ENCODE peak calls at places on chromosome X, in eight cellular contexts. One of them, this sample, is unnamed.

GRCh38 chrX:70554523-70554922 is 109.9 kb downstream of the DLG3 start:
- DNase-seq in IMR-90: peak
- DNase-seq in right cardiac atrium: no peak
- DNase-seq in lung microvascular endothelial cell: no peak
- DNase-seq in CD8-positive, alpha-beta T cell: no peak
- DNase-seq in H4: no peak
- DNase-seq in NCI-H2107: no peak
- DNase-seq in SW480: no peak
- DNase-seq in this sample: no peak

GRCh38 chrX:25523574-25523973 is 507.8 kb upstream of the ARX start:
- DNase-seq in IMR-90: peak
- DNase-seq in right cardiac atrium: peak
- DNase-seq in lung microvascular endothelial cell: peak
- DNase-seq in CD8-positive, alpha-beta T cell: no peak
- DNase-seq in H4: peak
- DNase-seq in NCI-H2107: peak
- DNase-seq in SW480: peak
- DNase-seq in this sample: peak

GRCh38 chrX:151713859-151714258 is 2.0 kb upstream of the FATE1 start:
- DNase-seq in IMR-90: no peak
- DNase-seq in right cardiac atrium: peak
- DNase-seq in lung microvascular endothelial cell: peak
- DNase-seq in CD8-positive, alpha-beta T cell: no peak
- DNase-seq in H4: peak
- DNase-seq in NCI-H2107: no peak
- DNase-seq in SW480: peak
- DNase-seq in this sample: no peak

GRCh38 chrX:30702736-30703135 is 49.5 kb downstream of the GK start:
- DNase-seq in IMR-90: peak
- DNase-seq in right cardiac atrium: no peak
- DNase-seq in lung microvascular endothelial cell: no peak
- DNase-seq in CD8-positive, alpha-beta T cell: no peak
- DNase-seq in H4: no peak
- DNase-seq in NCI-H2107: no peak
- DNase-seq in SW480: no peak
- DNase-seq in this sample: no peak

GRCh38 chrX:67700607-67701006 is 156.8 kb downstream of the AR start:
- DNase-seq in IMR-90: no peak
- DNase-seq in right cardiac atrium: no peak
- DNase-seq in lung microvascular endothelial cell: no peak
- DNase-seq in CD8-positive, alpha-beta T cell: no peak
- DNase-seq in H4: no peak
- DNase-seq in NCI-H2107: no peak
- DNase-seq in SW480: no peak
- DNase-seq in this sample: no peak

GRCh38 chrX:65587616-65588526 is 53.3 kb upstream of the LAS1L start:
- DNase-seq in IMR-90: peak
- DNase-seq in right cardiac atrium: peak
- DNase-seq in lung microvascular endothelial cell: peak
- DNase-seq in CD8-positive, alpha-beta T cell: no peak
- DNase-seq in H4: peak
- DNase-seq in NCI-H2107: no peak
- DNase-seq in SW480: no peak
- DNase-seq in this sample: no peak

GRCh38 chrX:101217689-101218088 is 1.9 kb upstream of the DRP2 start:
- DNase-seq in IMR-90: no peak
- DNase-seq in right cardiac atrium: no peak
- DNase-seq in lung microvascular endothelial cell: no peak
- DNase-seq in CD8-positive, alpha-beta T cell: no peak
- DNase-seq in H4: no peak
- DNase-seq in NCI-H2107: no peak
- DNase-seq in SW480: no peak
- DNase-seq in this sample: no peak

GRCh38 chrX:65551489-65552339 is 17.1 kb upstream of the LAS1L start:
- DNase-seq in IMR-90: no peak
- DNase-seq in right cardiac atrium: no peak
- DNase-seq in lung microvascular endothelial cell: no peak
- DNase-seq in CD8-positive, alpha-beta T cell: no peak
- DNase-seq in H4: no peak
- DNase-seq in NCI-H2107: no peak
- DNase-seq in SW480: no peak
- DNase-seq in this sample: no peak

GRCh38 chrX:151151668-151152267 is 24.6 kb upstream of the GPR50 start:
- DNase-seq in IMR-90: peak
- DNase-seq in right cardiac atrium: no peak
- DNase-seq in lung microvascular endothelial cell: peak
- DNase-seq in CD8-positive, alpha-beta T cell: no peak
- DNase-seq in H4: peak
- DNase-seq in NCI-H2107: peak
- DNase-seq in SW480: peak
- DNase-seq in this sample: peak

GRCh38 chrX:56462389-56462788 is 101.0 kb upstream of the UBQLN2 start:
- DNase-seq in IMR-90: no peak
- DNase-seq in right cardiac atrium: no peak
- DNase-seq in lung microvascular endothelial cell: peak
- DNase-seq in CD8-positive, alpha-beta T cell: no peak
- DNase-seq in H4: no peak
- DNase-seq in NCI-H2107: no peak
- DNase-seq in SW480: no peak
- DNase-seq in this sample: no peak

GRCh38 chrX:133638285-133638684 is 223.0 kb upstream of the GPC4 start:
- DNase-seq in IMR-90: no peak
- DNase-seq in right cardiac atrium: no peak
- DNase-seq in lung microvascular endothelial cell: no peak
- DNase-seq in CD8-positive, alpha-beta T cell: no peak
- DNase-seq in H4: no peak
- DNase-seq in NCI-H2107: peak
- DNase-seq in SW480: no peak
- DNase-seq in this sample: no peak

GRCh38 chrX:49303346-49303745 is at the start of gene GAGE10:
- DNase-seq in IMR-90: no peak
- DNase-seq in right cardiac atrium: no peak
- DNase-seq in lung microvascular endothelial cell: no peak
- DNase-seq in CD8-positive, alpha-beta T cell: no peak
- DNase-seq in H4: no peak
- DNase-seq in NCI-H2107: no peak
- DNase-seq in SW480: no peak
- DNase-seq in this sample: no peak

GRCh38 chrX:131752493-131753198 is 208.8 kb downstream of the OR13H1 start:
- DNase-seq in IMR-90: peak
- DNase-seq in right cardiac atrium: no peak
- DNase-seq in lung microvascular endothelial cell: peak
- DNase-seq in CD8-positive, alpha-beta T cell: no peak
- DNase-seq in H4: peak
- DNase-seq in NCI-H2107: no peak
- DNase-seq in SW480: peak
- DNase-seq in this sample: no peak

GRCh38 chrX:13126785-13127184 is 82.4 kb upstream of the FAM9C start:
- DNase-seq in IMR-90: no peak
- DNase-seq in right cardiac atrium: no peak
- DNase-seq in lung microvascular endothelial cell: no peak
- DNase-seq in CD8-positive, alpha-beta T cell: no peak
- DNase-seq in H4: peak
- DNase-seq in NCI-H2107: no peak
- DNase-seq in SW480: peak
- DNase-seq in this sample: no peak

GRCh38 chrX:41781500-41781899 is 57.5 kb downstream of the GPR82 start:
- DNase-seq in IMR-90: peak
- DNase-seq in right cardiac atrium: no peak
- DNase-seq in lung microvascular endothelial cell: peak
- DNase-seq in CD8-positive, alpha-beta T cell: no peak
- DNase-seq in H4: peak
- DNase-seq in NCI-H2107: peak
- DNase-seq in SW480: peak
- DNase-seq in this sample: no peak

GRCh38 chrX:53682885-53683555 is 3.5 kb downstream of the HUWE1 start:
- DNase-seq in IMR-90: peak
- DNase-seq in right cardiac atrium: no peak
- DNase-seq in lung microvascular endothelial cell: peak
- DNase-seq in CD8-positive, alpha-beta T cell: peak
- DNase-seq in H4: peak
- DNase-seq in NCI-H2107: no peak
- DNase-seq in SW480: peak
- DNase-seq in this sample: no peak

GRCh38 chrX:20668550-20668949 is 401.8 kb upstream of the RPS6KA3 start:
- DNase-seq in IMR-90: no peak
- DNase-seq in right cardiac atrium: no peak
- DNase-seq in lung microvascular endothelial cell: no peak
- DNase-seq in CD8-positive, alpha-beta T cell: no peak
- DNase-seq in H4: no peak
- DNase-seq in NCI-H2107: no peak
- DNase-seq in SW480: no peak
- DNase-seq in this sample: no peak

GRCh38 chrX:25191403-25191802 is 175.6 kb upstream of the ARX start:
- DNase-seq in IMR-90: no peak
- DNase-seq in right cardiac atrium: no peak
- DNase-seq in lung microvascular endothelial cell: no peak
- DNase-seq in CD8-positive, alpha-beta T cell: no peak
- DNase-seq in H4: no peak
- DNase-seq in NCI-H2107: no peak
- DNase-seq in SW480: no peak
- DNase-seq in this sample: no peak

GRCh38 chrX:11337292-11338009 is 44.2 kb downstream of the AMELX start:
- DNase-seq in IMR-90: no peak
- DNase-seq in right cardiac atrium: no peak
- DNase-seq in lung microvascular endothelial cell: no peak
- DNase-seq in CD8-positive, alpha-beta T cell: no peak
- DNase-seq in H4: no peak
- DNase-seq in NCI-H2107: no peak
- DNase-seq in SW480: no peak
- DNase-seq in this sample: no peak

GRCh38 chrX:104166735-104167436 is 633 bp downstream of the FAM199X start:
- DNase-seq in IMR-90: no peak
- DNase-seq in right cardiac atrium: no peak
- DNase-seq in lung microvascular endothelial cell: no peak
- DNase-seq in CD8-positive, alpha-beta T cell: no peak
- DNase-seq in H4: peak
- DNase-seq in NCI-H2107: no peak
- DNase-seq in SW480: peak
- DNase-seq in this sample: no peak

GRCh38 chrX:150219374-150220185 is 143.5 kb upstream of the MAMLD1 start:
- DNase-seq in IMR-90: peak
- DNase-seq in right cardiac atrium: no peak
- DNase-seq in lung microvascular endothelial cell: no peak
- DNase-seq in CD8-positive, alpha-beta T cell: no peak
- DNase-seq in H4: no peak
- DNase-seq in NCI-H2107: no peak
- DNase-seq in SW480: no peak
- DNase-seq in this sample: no peak

GRCh38 chrX:137034508-137034872 is 695 bp upstream of the GPR101 start:
- DNase-seq in IMR-90: no peak
- DNase-seq in right cardiac atrium: no peak
- DNase-seq in lung microvascular endothelial cell: no peak
- DNase-seq in CD8-positive, alpha-beta T cell: no peak
- DNase-seq in H4: no peak
- DNase-seq in NCI-H2107: no peak
- DNase-seq in SW480: no peak
- DNase-seq in this sample: no peak

GRCh38 chrX:71941771-71942170 is 31.1 kb downstream of the NHSL2 start:
- DNase-seq in IMR-90: peak
- DNase-seq in right cardiac atrium: peak
- DNase-seq in lung microvascular endothelial cell: no peak
- DNase-seq in CD8-positive, alpha-beta T cell: no peak
- DNase-seq in H4: peak
- DNase-seq in NCI-H2107: no peak
- DNase-seq in SW480: no peak
- DNase-seq in this sample: no peak

GRCh38 chrX:47380268-47380667 is 9.9 kb downstream of the ZNF157 start:
- DNase-seq in IMR-90: no peak
- DNase-seq in right cardiac atrium: no peak
- DNase-seq in lung microvascular endothelial cell: no peak
- DNase-seq in CD8-positive, alpha-beta T cell: peak
- DNase-seq in H4: no peak
- DNase-seq in NCI-H2107: no peak
- DNase-seq in SW480: peak
- DNase-seq in this sample: no peak

GRCh38 chrX:52271212-52271611 is 86.5 kb downstream of the MAGED4 start:
- DNase-seq in IMR-90: no peak
- DNase-seq in right cardiac atrium: no peak
- DNase-seq in lung microvascular endothelial cell: no peak
- DNase-seq in CD8-positive, alpha-beta T cell: no peak
- DNase-seq in H4: peak
- DNase-seq in NCI-H2107: no peak
- DNase-seq in SW480: peak
- DNase-seq in this sample: no peak

GRCh38 chrX:19382500-19383145 is 38.9 kb downstream of the PDHA1 start:
- DNase-seq in IMR-90: peak
- DNase-seq in right cardiac atrium: peak
- DNase-seq in lung microvascular endothelial cell: peak
- DNase-seq in CD8-positive, alpha-beta T cell: peak
- DNase-seq in H4: peak
- DNase-seq in NCI-H2107: peak
- DNase-seq in SW480: peak
- DNase-seq in this sample: no peak

GRCh38 chrX:14529288-14529989 is at the start of gene GLRA2:
- DNase-seq in IMR-90: peak
- DNase-seq in right cardiac atrium: no peak
- DNase-seq in lung microvascular endothelial cell: no peak
- DNase-seq in CD8-positive, alpha-beta T cell: no peak
- DNase-seq in H4: peak
- DNase-seq in NCI-H2107: no peak
- DNase-seq in SW480: peak
- DNase-seq in this sample: no peak

GRCh38 chrX:23369037-23369436 is 34.4 kb downstream of the PTCHD1 start:
- DNase-seq in IMR-90: no peak
- DNase-seq in right cardiac atrium: no peak
- DNase-seq in lung microvascular endothelial cell: no peak
- DNase-seq in CD8-positive, alpha-beta T cell: no peak
- DNase-seq in H4: peak
- DNase-seq in NCI-H2107: no peak
- DNase-seq in SW480: no peak
- DNase-seq in this sample: no peak

GRCh38 chrX:15343075-15343476 is 7.8 kb upstream of the PIGA start:
- DNase-seq in IMR-90: peak
- DNase-seq in right cardiac atrium: peak
- DNase-seq in lung microvascular endothelial cell: no peak
- DNase-seq in CD8-positive, alpha-beta T cell: no peak
- DNase-seq in H4: no peak
- DNase-seq in NCI-H2107: no peak
- DNase-seq in SW480: no peak
- DNase-seq in this sample: no peak

GRCh38 chrX:106875151-106875550 is 28.0 kb downstream of the RIPPLY1 start:
- DNase-seq in IMR-90: peak
- DNase-seq in right cardiac atrium: no peak
- DNase-seq in lung microvascular endothelial cell: no peak
- DNase-seq in CD8-positive, alpha-beta T cell: no peak
- DNase-seq in H4: no peak
- DNase-seq in NCI-H2107: no peak
- DNase-seq in SW480: no peak
- DNase-seq in this sample: no peak

GRCh38 chrX:110310896-110311295 is 7.0 kb downstream of the AMMECR1 start:
- DNase-seq in IMR-90: no peak
- DNase-seq in right cardiac atrium: no peak
- DNase-seq in lung microvascular endothelial cell: no peak
- DNase-seq in CD8-positive, alpha-beta T cell: no peak
- DNase-seq in H4: no peak
- DNase-seq in NCI-H2107: no peak
- DNase-seq in SW480: no peak
- DNase-seq in this sample: no peak

GRCh38 chrX:54921427-54922021 is 900 bp downstream of the TRO start:
- DNase-seq in IMR-90: peak
- DNase-seq in right cardiac atrium: peak
- DNase-seq in lung microvascular endothelial cell: peak
- DNase-seq in CD8-positive, alpha-beta T cell: no peak
- DNase-seq in H4: peak
- DNase-seq in NCI-H2107: peak
- DNase-seq in SW480: no peak
- DNase-seq in this sample: no peak

GRCh38 chrX:40867352-40867751 is 132.0 kb upstream of the MED14 start:
- DNase-seq in IMR-90: peak
- DNase-seq in right cardiac atrium: no peak
- DNase-seq in lung microvascular endothelial cell: peak
- DNase-seq in CD8-positive, alpha-beta T cell: no peak
- DNase-seq in H4: peak
- DNase-seq in NCI-H2107: no peak
- DNase-seq in SW480: peak
- DNase-seq in this sample: no peak

GRCh38 chrX:135003876-135004623 is 13.3 kb downstream of the SMIM10 start:
- DNase-seq in IMR-90: peak
- DNase-seq in right cardiac atrium: peak
- DNase-seq in lung microvascular endothelial cell: peak
- DNase-seq in CD8-positive, alpha-beta T cell: peak
- DNase-seq in H4: peak
- DNase-seq in NCI-H2107: peak
- DNase-seq in SW480: peak
- DNase-seq in this sample: no peak